ENCODE peak calls at places on chromosomes 1 and 21, in five cellular contexts. Q is ovary, R is SJSA1, L is lower lobe of right lung, C is neuronal stem cell. O is an unnamed sample. For H3K4me1, the result is how much of the 10 kb centered on the place peaks cover.

GRCh38 chr1:185973645-185974044 is 239.5 kb downstream of the HMCN1 start:
- DNase-seq in L (no peak), C (no peak), Q (no peak), R (peak), O (no peak)

GRCh38 chr1:2345297-2346075 is 45.9 kb downstream of the MORN1 start:
- DNase-seq in R (no peak), C (no peak), Q (peak), L (peak), O (no peak)

GRCh38 chr1:147626739-147627138 is 43.6 kb downstream of the ACP6 start:
- DNase-seq in R (no peak), C (no peak), Q (no peak), L (no peak), O (no peak)

GRCh38 chr1:9700340-9700739 is 48.8 kb downstream of the PIK3CD start:
- DNase-seq in C (no peak), Q (no peak), L (no peak), R (peak), O (no peak)

GRCh38 chr21:27480841-27481261 is 514.0 kb upstream of the ADAMTS5 start:
- DNase-seq in C (no peak), Q (no peak), L (no peak), R (no peak), O (peak)

GRCh38 chr1:198701766-198702539 is 63.1 kb downstream of the PTPRC start:
- DNase-seq in Q (no peak), R (no peak), C (no peak), L (no peak), O (no peak)

GRCh38 chr1:231921951-231922350 is 295.4 kb downstream of the DISC1 start:
- DNase-seq in Q (no peak), R (no peak), C (no peak), L (no peak), O (no peak)

GRCh38 chr1:55196433-55197035 is 18.6 kb downstream of the USP24 start:
- DNase-seq in C (no peak), L (no peak), R (no peak), Q (no peak), O (no peak)

GRCh38 chr1:2595261-2595811 is 8.8 kb downstream of the PRXL2B start:
- DNase-seq in L (peak), Q (no peak), R (no peak), C (no peak), O (no peak)

GRCh38 chr1:60923287-60924110 is 158.9 kb upstream of the NFIA start:
- DNase-seq in L (no peak), C (no peak), R (no peak), Q (no peak), O (no peak)

GRCh38 chr1:207823531-207823879 is 71.7 kb downstream of the CD46 start:
- DNase-seq in Q (no peak), R (no peak), L (no peak), C (no peak), O (no peak)
- H3K4me1 ChIP-seq in Q (under half), R (under half), L (half or more), C (under half), O (under half)

GRCh38 chr1:31936278-31936965 is 1.7 kb downstream of the PTP4A2 start:
- DNase-seq in L (no peak), R (no peak), C (no peak), Q (no peak), O (no peak)

GRCh38 chr1:31936966-31937299 is 1.2 kb downstream of the PTP4A2 start:
- DNase-seq in C (no peak), Q (no peak), R (no peak), L (no peak), O (no peak)

GRCh38 chr1:31939484-31940329 is 1.5 kb upstream of the PTP4A2 start:
- DNase-seq in R (peak), L (peak), Q (peak), C (no peak), O (no peak)

GRCh38 chr1:31938184-31938975 is at the start of gene PTP4A2:
- DNase-seq in R (peak), C (peak), Q (peak), L (peak), O (peak)

DNA sequence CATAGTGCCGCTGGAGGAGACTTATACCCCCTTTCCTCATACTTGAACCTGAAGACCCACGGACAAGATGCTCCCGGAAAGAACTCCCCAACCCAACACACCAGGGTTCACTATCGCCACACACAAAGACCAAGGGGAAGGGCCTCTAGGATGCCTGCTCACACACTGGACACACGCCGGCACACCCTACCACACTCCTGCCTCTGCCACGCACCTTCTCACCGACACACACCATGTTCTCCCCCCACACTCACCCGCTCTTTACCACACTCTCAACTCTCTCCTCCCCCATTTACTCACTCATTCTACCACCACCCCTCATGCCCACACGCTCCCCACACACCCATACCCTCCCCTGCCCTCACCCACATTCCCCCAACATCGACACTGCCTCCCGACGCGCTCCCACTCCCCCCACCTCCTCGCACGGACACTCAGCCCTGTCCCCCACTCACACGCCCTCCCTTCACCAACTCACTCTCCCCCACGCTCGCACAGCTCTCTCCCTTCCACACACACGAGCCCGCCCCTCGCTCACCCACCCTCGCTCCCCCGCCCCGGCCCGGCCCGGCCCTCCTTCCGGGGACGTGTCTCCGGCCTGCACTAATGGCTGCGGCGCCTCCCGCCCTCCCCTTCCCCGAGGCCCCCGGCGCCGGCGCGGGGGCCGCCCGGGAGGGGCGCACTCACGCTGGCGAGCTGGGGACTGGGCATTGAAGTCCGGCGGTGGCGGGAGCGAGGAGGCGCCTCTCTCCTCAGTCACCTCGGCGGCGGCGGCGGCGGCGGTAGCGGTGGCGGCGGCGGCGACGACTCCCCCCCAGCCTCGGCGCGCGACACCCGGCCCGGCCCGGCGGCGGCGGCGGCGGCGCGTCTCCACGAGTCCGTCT is 626 bp downstream of the PTP4A2 start:
- DNase-seq in L (peak), C (no peak), R (peak), Q (peak), O (no peak)
- H3K4me1 ChIP-seq in L (half or more), C (under half), R (half or more), Q (under half), O (under half)

DNA sequence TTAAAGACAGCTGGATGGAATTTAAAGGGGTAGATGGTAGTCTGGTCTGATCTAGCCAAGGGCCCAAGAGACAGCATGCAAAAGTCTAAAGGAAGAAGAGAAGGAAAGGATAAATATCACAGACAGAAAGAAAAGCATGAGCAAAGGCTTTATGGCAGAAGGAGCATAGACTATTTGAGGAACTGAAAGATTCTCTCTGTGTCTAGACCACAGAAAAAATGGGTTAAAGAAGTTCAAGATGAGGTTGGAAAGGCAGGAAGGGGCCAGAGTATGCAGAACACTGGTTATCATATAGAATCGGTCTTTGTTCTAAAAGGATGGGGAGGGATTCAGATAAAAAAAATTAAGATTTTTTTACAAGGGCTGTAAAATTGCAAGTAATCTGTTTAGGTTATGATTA is 136.8 kb upstream of the SGIP1 start:
- DNase-seq in R (no peak), Q (no peak), L (no peak), C (no peak), O (no peak)
- H3K4me1 ChIP-seq in R (under half), Q (under half), L (under half), C (under half), O (under half)

DNA sequence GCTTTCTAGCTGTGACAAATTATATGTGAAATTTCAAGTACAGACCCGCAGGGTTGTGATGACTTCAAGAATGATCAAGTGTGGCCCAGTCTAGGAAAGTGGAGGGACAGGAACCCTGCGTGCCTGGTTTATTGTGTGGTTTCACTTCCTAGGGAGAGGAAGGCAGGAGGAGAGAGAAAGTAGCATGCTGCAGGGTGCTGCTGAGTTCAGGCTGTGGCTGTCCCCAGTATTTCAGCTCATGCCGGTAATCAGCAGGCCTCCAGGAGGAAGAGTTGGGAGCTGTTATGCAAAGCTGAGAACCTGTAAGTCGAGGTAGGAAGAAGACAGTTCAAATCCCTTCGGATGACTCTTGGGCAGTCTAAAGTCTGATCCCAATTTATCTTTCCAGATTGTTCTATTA is 140.4 kb downstream of the ROR1 start:
- DNase-seq in Q (no peak), L (no peak), C (no peak), R (no peak), O (no peak)
- H3K4me1 ChIP-seq in Q (under half), L (under half), C (under half), R (under half), O (under half)

GRCh38 chr1:110774398-110774797 is 98.5 kb upstream of the CD53 start:
- DNase-seq in R (no peak), L (no peak), C (no peak), Q (no peak), O (no peak)
- H3K4me1 ChIP-seq in R (under half), L (under half), C (under half), Q (under half), O (under half)

GRCh38 chr1:151197863-151198253 is 494 bp upstream of the PIP5K1A start:
- DNase-seq in L (no peak), C (no peak), Q (no peak), R (no peak), O (no peak)
- H3K4me1 ChIP-seq in L (under half), C (under half), Q (under half), R (under half), O (under half)